ENCODE peak calls at places on chromosomes 6 and 20, in four cellular contexts. K is stimulated activated CD4-positive, alpha-beta T cell treated with anti-CD3 and anti-CD28 coated beads, Interleukin-12 subunit alpha, Interleukin-12 subunit beta, amount 100 ng/mL, for 48 hours; H is germinal center; U is NCI-H774. J is an unnamed sample.

GRCh38 chr6:42539135-42539534 is 24.7 kb upstream of the UBR2 start:
- DNase-seq in K (no peak), H (no peak), U (no peak), J (no peak)

GRCh38 chr6:7391244-7391643 is 1.6 kb downstream of the RIOK1 start:
- DNase-seq in K (no peak), H (no peak), U (no peak), J (no peak)

GRCh38 chr6:167550936-167551633 is 226.2 kb downstream of the TTLL2 start:
- DNase-seq in K (no peak), H (no peak), U (no peak), J (no peak)

GRCh38 chr6:167892835-167893234 is 66.1 kb downstream of the AFDN start:
- DNase-seq in K (no peak), H (no peak), U (no peak), J (no peak)

GRCh38 chr6:149354009-149354408 is 36.5 kb downstream of the TAB2 start:
- DNase-seq in K (no peak), H (no peak), U (peak; percentile 52), J (peak; percentile 54)

GRCh38 chr20:24694727-24695528 is 225.5 kb downstream of the SYNDIG1 start:
- DNase-seq in K (no peak), H (no peak), U (no peak), J (no peak)

GRCh38 chr6:138691595-138692057 is 81.9 kb upstream of the CCDC28A start:
- DNase-seq in K (no peak), H (no peak), U (peak; percentile 15), J (peak; percentile 11)

GRCh38 chr6:43951063-43951755 is 176.0 kb downstream of the MRPL14 start:
- DNase-seq in K (no peak), H (no peak), U (peak; percentile 3), J (peak; percentile 11)

GRCh38 chr6:130672153-130672552 is 155.1 kb upstream of the SMLR1 start:
- DNase-seq in K (no peak), H (no peak), U (no peak), J (no peak)

GRCh38 chr6:74579794-74580193 is 626.1 kb downstream of the COL12A1 start:
- DNase-seq in K (no peak), H (no peak), U (no peak), J (no peak)

GRCh38 chr20:62936996-62937352 is 973 bp upstream of the GID8 start:
- DNase-seq in K (no peak), H (no peak), U (no peak), J (no peak)

GRCh38 chr6:79334674-79335073 is 100.2 kb upstream of the HMGN3 start:
- DNase-seq in K (no peak), H (no peak), U (no peak), J (no peak)

GRCh38 chr20:50982372-50982771 is 23.8 kb downstream of the MOCS3 start:
- DNase-seq in K (no peak), H (no peak), U (peak; percentile 66), J (peak; percentile 40)

GRCh38 chr6:30091577-30092381 is 16.2 kb upstream of the RNF39 start:
- DNase-seq in K (no peak), H (no peak), U (no peak), J (no peak)

GRCh38 chr6:156107514-156108150 is 652.0 kb upstream of the NOX3 start:
- DNase-seq in K (no peak), H (no peak), U (no peak), J (peak; percentile 48)

GRCh38 chr20:53679597-53680309 is 86.1 kb upstream of the ZNF217 start:
- DNase-seq in K (no peak), H (no peak), U (no peak), J (peak; percentile 15)

GRCh38 chr6:74870403-74870802 is 335.4 kb downstream of the COL12A1 start:
- DNase-seq in K (no peak), H (no peak), U (no peak), J (no peak)

GRCh38 chr6:74170118-74170517 is 474.1 kb downstream of the CD109 start:
- DNase-seq in K (no peak), H (no peak), U (no peak), J (no peak)

GRCh38 chr6:2505624-2506023 is 245.1 kb downstream of the MYLK4 start:
- DNase-seq in K (no peak), H (no peak), U (no peak), J (no peak)

GRCh38 chr6:152301021-152301805 is 335.9 kb downstream of the SYNE1 start:
- DNase-seq in K (no peak), H (no peak), U (no peak), J (no peak)

GRCh38 chr20:4439461-4439860 is 282.2 kb upstream of the PRND start:
- DNase-seq in K (no peak), H (no peak), U (no peak), J (no peak)

GRCh38 chr6:119742188-119742803 is 392.7 kb upstream of the MAN1A1 start:
- DNase-seq in K (peak; percentile 17), H (peak; percentile 8), U (peak; percentile 30), J (peak; percentile 1)

GRCh38 chr6:12844284-12845223 is 128.0 kb downstream of the PHACTR1 start:
- DNase-seq in K (no peak), H (peak; percentile 24), U (no peak), J (peak; percentile 43)

GRCh38 chr6:3090013-3090412 is 21.7 kb downstream of the RIPK1 start:
- DNase-seq in K (no peak), H (no peak), U (no peak), J (no peak)

GRCh38 chr20:35491823-35492222 is 36.4 kb downstream of the CEP250 start:
- DNase-seq in K (no peak), H (no peak), U (no peak), J (no peak)

GRCh38 chr6:1437553-1438406 is 48.4 kb downstream of the FOXF2 start:
- DNase-seq in K (no peak), H (no peak), U (no peak), J (no peak)

GRCh38 chr20:3247638-3248037 is 8.6 kb upstream of the SLC4A11 start:
- DNase-seq in K (no peak), H (no peak), U (no peak), J (no peak)

GRCh38 chr6:39806277-39806676 is 14.1 kb downstream of the DAAM2 start:
- DNase-seq in K (no peak), H (no peak), U (no peak), J (no peak)

GRCh38 chr20:46814366-46815232 is 80.0 kb upstream of the EYA2 start:
- DNase-seq in K (no peak), H (no peak), U (peak; percentile 12), J (peak; percentile 53)

GRCh38 chr6:149756261-149756636 is 6.7 kb downstream of the PCMT1 start:
- DNase-seq in K (no peak), H (no peak), U (no peak), J (no peak)

GRCh38 chr6:7787137-7787575 is 61.3 kb downstream of the BMP6 start:
- DNase-seq in K (no peak), H (no peak), U (no peak), J (no peak)

GRCh38 chr6:86963352-86963751 is 26.0 kb downstream of the HTR1E start:
- DNase-seq in K (no peak), H (no peak), U (no peak), J (no peak)

GRCh38 chr6:139376604-139377218 is 2.3 kb upstream of the CITED2 start:
- DNase-seq in K (no peak), H (no peak), U (no peak), J (no peak)

GRCh38 chr20:3318226-3318884 is 79.4 kb upstream of the SLC4A11 start:
- DNase-seq in K (no peak), H (no peak), U (no peak), J (no peak)

GRCh38 chr6:25504661-25505060 is 147.4 kb upstream of the SCGN start:
- DNase-seq in K (no peak), H (no peak), U (no peak), J (peak; percentile 39)

GRCh38 chr6:166902211-166902755 is 54.1 kb downstream of the RNASET2 start:
- DNase-seq in K (no peak), H (no peak), U (no peak), J (no peak)